ENCODE peak calls at places on chromosomes 11 and 22, in seven cellular contexts. Q, M, S, W, H, V and I are unnamed samples.

GRCh38 chr11:128865490-128865889 is 1.6 kb downstream of the KCNJ1 start:
- DNase-seq in Q (no peak), M (no peak), S (no peak), W (no peak), H (no peak), V (no peak), I (no peak)

GRCh38 chr11:70399681-70400112 is 1.4 kb downstream of the CTTN start:
- DNase-seq in Q (peak; percentile 87), M (no peak), S (no peak), W (peak; percentile 92), H (peak; percentile 76), V (peak; percentile 95), I (peak; percentile 81)

GRCh38 chr11:46918087-46918751 is at the start of gene LRP4:
- DNase-seq in Q (no peak), M (no peak), S (peak; percentile 85), W (no peak), H (peak; percentile 73), V (no peak), I (peak; percentile 52)

GRCh38 chr22:27749597-27750225 is 51.8 kb downstream of the MN1 start:
- DNase-seq in Q (no peak), M (no peak), S (peak; percentile 63), W (no peak), H (peak; percentile 59), V (no peak), I (no peak)

GRCh38 chr11:67267188-67268035 is 1.1 kb downstream of the GRK2 start:
- DNase-seq in Q (no peak), M (no peak), S (peak; percentile 89), W (peak; percentile 67), H (no peak), V (no peak), I (peak; percentile 76)

GRCh38 chr22:44337658-44338004 is 24.9 kb upstream of the SHISAL1 start:
- DNase-seq in Q (no peak), M (no peak), S (no peak), W (no peak), H (peak; percentile 60), V (no peak), I (peak; percentile 32)

GRCh38 chr11:124752471-124753100 is 531 bp upstream of the VSIG2 start:
- DNase-seq in Q (no peak), M (no peak), S (no peak), W (no peak), H (peak; percentile 60), V (no peak), I (no peak)

GRCh38 chr11:110297082-110297725 is 790 bp upstream of the RDX start:
- DNase-seq in Q (no peak), M (no peak), S (no peak), W (no peak), H (no peak), V (no peak), I (no peak)

GRCh38 chr11:16738198-16738948 is at the start of gene C11orf58:
- DNase-seq in Q (peak; percentile 92), M (peak; percentile 86), S (peak; percentile 98), W (peak; percentile 97), H (peak; percentile 98), V (peak; percentile 99), I (peak; percentile 96)

GRCh38 chr11:112050721-112051120 is 23.1 kb downstream of the PIH1D2 start:
- DNase-seq in Q (no peak), M (no peak), S (no peak), W (no peak), H (no peak), V (no peak), I (no peak)

GRCh38 chr11:64455436-64456261 is 96.7 kb downstream of the RPS6KA4 start:
- DNase-seq in Q (no peak), M (no peak), S (peak; percentile 51), W (no peak), H (no peak), V (no peak), I (no peak)

GRCh38 chr11:111386611-111387150 is 7.6 kb upstream of the POU2AF1 start:
- DNase-seq in Q (no peak), M (no peak), S (no peak), W (no peak), H (no peak), V (no peak), I (no peak)

GRCh38 chr11:91986218-91986617 is 238.4 kb upstream of the FAT3 start:
- DNase-seq in Q (no peak), M (no peak), S (no peak), W (no peak), H (peak; percentile 13), V (no peak), I (no peak)

GRCh38 chr11:67600324-67601029 is 6.3 kb upstream of the NDUFV1 start:
- DNase-seq in Q (no peak), M (no peak), S (peak; percentile 77), W (no peak), H (no peak), V (no peak), I (no peak)

GRCh38 chr22:26648011-26648497 is 9.3 kb upstream of the MIAT start:
- DNase-seq in Q (no peak), M (peak; percentile 88), S (peak; percentile 84), W (no peak), H (peak; percentile 89), V (no peak), I (no peak)

GRCh38 chr11:46149342-46149741 is 28.1 kb upstream of the PHF21A start:
- DNase-seq in Q (no peak), M (no peak), S (peak; percentile 70), W (no peak), H (peak; percentile 17), V (no peak), I (no peak)

GRCh38 chr11:76257040-76257730 is 50.9 kb upstream of the WNT11 start:
- DNase-seq in Q (no peak), M (no peak), S (no peak), W (no peak), H (no peak), V (no peak), I (no peak)

GRCh38 chr11:36295926-36296325 is at the start of gene PRR5L:
- DNase-seq in Q (no peak), M (no peak), S (no peak), W (no peak), H (no peak), V (no peak), I (no peak)

GRCh38 chr11:130904380-130904779 is 11.9 kb downstream of the SNX19 start:
- DNase-seq in Q (no peak), M (no peak), S (no peak), W (no peak), H (peak; percentile 39), V (no peak), I (no peak)

GRCh38 chr22:46848227-46848626 is 85.8 kb downstream of the TBC1D22A start:
- DNase-seq in Q (no peak), M (no peak), S (no peak), W (no peak), H (no peak), V (no peak), I (no peak)

GRCh38 chr11:114883472-114883871 is 205.1 kb downstream of the NXPE2 start:
- DNase-seq in Q (no peak), M (no peak), S (no peak), W (no peak), H (no peak), V (no peak), I (no peak)

GRCh38 chr22:48101704-48102103 is 1339.3 kb downstream of the TBC1D22A start:
- DNase-seq in Q (no peak), M (no peak), S (no peak), W (no peak), H (no peak), V (no peak), I (peak; percentile 15)

DNA sequence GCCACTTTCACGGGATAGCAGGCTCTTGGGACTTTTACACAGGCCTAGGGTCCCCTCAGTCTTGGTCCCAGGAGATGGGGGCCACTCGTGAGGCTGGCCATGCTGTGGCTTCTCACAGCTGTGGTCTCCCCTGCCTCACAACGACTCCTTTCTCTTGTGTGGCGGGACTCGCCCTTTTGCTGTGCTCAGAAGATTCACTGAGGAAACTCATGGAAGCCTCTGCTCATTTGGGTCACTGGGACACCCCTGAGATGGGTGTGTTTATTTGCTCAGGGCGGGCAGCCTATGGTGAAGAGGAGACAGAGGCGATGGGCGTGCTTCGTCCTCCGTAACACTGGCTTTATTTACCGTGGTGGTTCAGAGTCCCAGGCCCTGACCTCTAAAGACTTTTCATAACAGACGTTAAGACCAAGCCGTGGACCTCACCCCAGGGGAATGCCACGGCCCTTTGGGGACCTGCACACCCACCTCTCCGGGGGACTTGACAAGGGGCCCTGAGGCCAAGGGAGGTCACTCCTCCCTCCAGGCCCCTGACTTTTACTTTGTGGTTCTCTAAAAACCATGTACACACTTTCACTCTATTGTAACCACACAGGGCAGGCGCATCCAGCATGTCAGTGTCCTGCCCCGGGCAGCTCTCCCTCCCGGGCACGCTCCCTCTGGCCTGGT is 15.5 kb downstream of the TEF start:
- DNase-seq in Q (no peak), M (no peak), S (no peak), W (no peak), H (no peak), V (no peak), I (no peak)
- TF ChIP-seq POLR2AphosphoS5 in Q (no peak), M (no peak), S (no peak), W (no peak), H (no peak), V (no peak), I (no peak)

GRCh38 chr22:21714784-21715183 is 20.8 kb downstream of the YPEL1 start:
- DNase-seq in Q (no peak), M (no peak), S (no peak), W (no peak), H (no peak), V (no peak), I (no peak)
- H3K36me3 ChIP-seq in Q (no peaks in the 10 kb centered on the region), M (peaks cover 2% of the 10 kb centered on the region), S (no peaks in the 10 kb centered on the region), W (no peaks in the 10 kb centered on the region), H (no peaks in the 10 kb centered on the region), V (no peaks in the 10 kb centered on the region), I (no peaks in the 10 kb centered on the region)

DNA sequence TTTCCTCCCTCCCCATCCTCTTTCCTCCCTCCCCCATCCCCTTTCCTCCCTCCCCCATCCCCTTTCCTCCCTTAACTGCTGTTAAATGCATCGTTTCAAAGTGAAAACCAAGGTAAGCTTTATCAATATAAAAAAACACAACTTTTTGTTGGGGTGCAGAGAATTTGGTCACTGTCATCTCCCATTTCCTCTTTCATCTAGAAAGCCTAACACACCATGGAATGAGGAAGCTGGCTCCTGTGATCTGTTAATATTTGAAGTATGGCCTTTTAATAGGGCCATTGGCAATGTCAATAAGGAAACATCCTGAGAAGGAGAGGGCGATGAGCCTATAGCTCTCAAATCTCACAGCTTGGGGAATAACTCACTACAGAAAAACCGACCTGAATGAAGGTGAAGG is 7.0 kb downstream of the EXPH5 start:
- DNase-seq in Q (no peak), M (no peak), S (no peak), W (no peak), H (no peak), V (no peak), I (no peak)
- TF ChIP-seq POLR2AphosphoS5 in Q (no peak), M (no peak), S (no peak), W (no peak), H (no peak), V (no peak), I (no peak)

GRCh38 chr11:35187996-35188395 is 49.0 kb downstream of the CD44 start:
- DNase-seq in Q (no peak), M (no peak), S (no peak), W (no peak), H (no peak), V (no peak), I (no peak)
- H3K36me3 ChIP-seq in Q (peaks cover 62% of the 10 kb centered on the region), M (no peaks in the 10 kb centered on the region), S (peaks cover 51% of the 10 kb centered on the region), W (peaks cover 21% of the 10 kb centered on the region), H (no peaks in the 10 kb centered on the region), V (no peaks in the 10 kb centered on the region), I (peaks cover 74% of the 10 kb centered on the region)

GRCh38 chr11:65858354-65859133 is 564 bp upstream of the CFL1 start:
- DNase-seq in Q (no peak), M (no peak), S (peak; percentile 99), W (no peak), H (no peak), V (no peak), I (no peak)
- TF ChIP-seq POLR2AphosphoS5 in Q (no peak), M (peak; percentile 4), S (no peak), W (no peak), H (no peak), V (no peak), I (no peak)

GRCh38 chr11:94866231-94866827 is 98.2 kb downstream of the AMOTL1 start:
- DNase-seq in Q (no peak), M (no peak), S (no peak), W (no peak), H (no peak), V (no peak), I (no peak)
- H3K36me3 ChIP-seq in Q (no peaks in the 10 kb centered on the region), M (peaks cover 18% of the 10 kb centered on the region), S (peaks cover 10% of the 10 kb centered on the region), W (peaks cover 47% of the 10 kb centered on the region), H (no peaks in the 10 kb centered on the region), V (peaks cover 34% of the 10 kb centered on the region), I (peaks cover 86% of the 10 kb centered on the region)